ENCODE peak calls at places on chromosomes 5 and 9, in five cellular contexts. N is GM06990, Y is ovary, T is ascending aorta, R is dorsolateral prefrontal cortex. M is an unnamed sample.

GRCh38 chr9:114634387-114634786 is 23.2 kb downstream of the TEX53 start:
- DNase-seq in Y (no peak), T (no peak), N (no peak), R (no peak), M (no peak)

GRCh38 chr9:75010570-75010969 is 17.5 kb downstream of the CARNMT1 start:
- DNase-seq in Y (no peak), N (no peak), R (no peak), T (no peak), M (no peak)

GRCh38 chr9:122087406-122088200 is 5.5 kb downstream of the TTLL11 start:
- DNase-seq in N (no peak), Y (no peak), R (peak; percentile 30), T (peak; percentile 30), M (no peak)

GRCh38 chr5:38997579-38997978 is 76.6 kb downstream of the RICTOR start:
- DNase-seq in T (no peak), N (no peak), Y (no peak), R (no peak), M (no peak)

GRCh38 chr9:135925496-135926133 is 18.3 kb upstream of the CAMSAP1 start:
- DNase-seq in T (no peak), N (no peak), R (peak; percentile 24), Y (no peak), M (no peak)

GRCh38 chr9:93558503-93558902 is 17.9 kb upstream of the PHF2 start:
- DNase-seq in N (no peak), Y (no peak), T (no peak), R (no peak), M (no peak)

GRCh38 chr5:65830856-65831255 is 95.5 kb upstream of the ERBIN start:
- DNase-seq in T (no peak), R (no peak), N (no peak), Y (no peak), M (no peak)

GRCh38 chr9:73180373-73180772 is 28.7 kb downstream of the ANXA1 start:
- DNase-seq in R (no peak), N (no peak), Y (no peak), T (no peak), M (no peak)

GRCh38 chr5:126998201-126998631 is 32.1 kb downstream of the MARCHF3 start:
- DNase-seq in R (no peak), Y (no peak), N (no peak), T (no peak), M (no peak)

GRCh38 chr9:127311239-127311741 is 46.7 kb downstream of the GARNL3 start:
- DNase-seq in Y (no peak), N (no peak), T (no peak), R (no peak), M (peak; percentile 66)

GRCh38 chr5:58631895-58632294 is 49.0 kb downstream of the RAB3C start:
- DNase-seq in R (no peak), T (no peak), Y (no peak), N (no peak), M (no peak)

GRCh38 chr5:132467292-132467984 is 23.1 kb downstream of the IRF1 start:
- DNase-seq in Y (peak; percentile 5), T (no peak), N (peak; percentile 63), R (no peak), M (no peak)
- H3K4me3 ChIP-seq in Y (no peak overlapping the region), T (no peak overlapping the region), N (peak overlapping the region; percentile 12), R (no peak overlapping the region), M (no peak overlapping the region)

GRCh38 chr5:96645096-96645495 is 17.1 kb upstream of the CAST start:
- DNase-seq in Y (no peak), R (no peak), N (no peak), T (no peak), M (no peak)

GRCh38 chr5:96641922-96642640 is 20.1 kb upstream of the CAST start:
- DNase-seq in T (no peak), Y (no peak), R (no peak), N (no peak), M (no peak)

GRCh38 chr5:96638566-96638965 is 23.6 kb upstream of the CAST start:
- DNase-seq in Y (no peak), T (no peak), N (no peak), R (no peak), M (no peak)

GRCh38 chr5:96640696-96641095 is 21.5 kb upstream of the CAST start:
- DNase-seq in N (no peak), Y (no peak), R (no peak), T (no peak), M (no peak)

GRCh38 chr5:96641368-96641767 is 20.8 kb upstream of the CAST start:
- DNase-seq in Y (no peak), R (no peak), N (no peak), T (no peak), M (no peak)
- TF ChIP-seq CTCF in Y (no peak), R (no peak), N (no peak), T (no peak), M (no peak)

DNA sequence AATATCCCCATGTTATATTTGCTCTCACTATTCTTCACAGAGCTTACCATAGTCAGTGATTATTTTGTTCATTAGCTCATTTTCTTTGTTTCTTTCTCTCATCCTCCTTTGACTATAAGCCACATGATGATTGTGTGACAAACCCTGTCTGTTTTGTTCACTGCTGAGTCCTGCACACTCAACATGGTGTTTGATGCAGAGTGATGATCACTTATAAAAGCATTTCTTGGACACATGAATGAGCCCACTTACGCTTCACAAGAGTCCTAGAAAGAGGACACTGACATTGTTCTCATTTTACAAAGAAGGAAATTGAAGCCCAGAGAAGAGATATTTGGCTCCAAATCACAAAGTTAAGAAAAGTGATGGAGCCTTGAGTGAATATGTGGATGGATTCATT is 13.3 kb downstream of the ABLIM3 start:
- DNase-seq in R (no peak), T (no peak), N (no peak), Y (no peak), M (no peak)
- H3K4me3 ChIP-seq in R (no peak overlapping the region), T (no peak overlapping the region), N (no peak overlapping the region), Y (no peak overlapping the region), M (no peak overlapping the region)

GRCh38 chr9:88920645-88921044 is 70.6 kb upstream of the S1PR3 start:
- DNase-seq in R (no peak), N (no peak), Y (no peak), T (no peak), M (no peak)
- TF ChIP-seq CTCF in R (no peak), N (no peak), Y (no peak), T (no peak), M (no peak)